ENCODE peak calls at places on chromosome 16, in four cellular contexts. E, V, Q and J are unnamed samples. For H3K9me3, the result is how much of the 10 kb centered on the place peaks cover.

GRCh38 chr16:80656731-80657150 is 115.9 kb downstream of the DYNLRB2 start:
- DNase-seq in E (no peak), V (no peak), Q (no peak), J (no peak)

GRCh38 chr16:47278571-47278970 is 134.8 kb upstream of the NETO2 start:
- DNase-seq in E (no peak), V (no peak), Q (no peak), J (no peak)

GRCh38 chr16:56649820-56650219 is 1.9 kb upstream of the MT1B start:
- DNase-seq in V (no peak), E (no peak), Q (no peak), J (no peak)

GRCh38 chr16:23836404-23837291 is 865 bp downstream of the PRKCB start:
- DNase-seq in E (peak), V (no peak), Q (no peak), J (peak)

GRCh38 chr16:86680137-86680536 is 101.8 kb downstream of the FOXL1 start:
- DNase-seq in Q (peak), E (no peak), V (no peak), J (no peak)

GRCh38 chr16:82580293-82580900 is 46.4 kb upstream of the CDH13 start:
- DNase-seq in V (no peak), E (no peak), Q (no peak), J (no peak)

GRCh38 chr16:75494696-75495601 is at the start of gene CHST6:
- DNase-seq in E (peak), V (no peak), Q (no peak), J (peak)

GRCh38 chr16:49484454-49484853 is 110.8 kb downstream of the C16orf78 start:
- DNase-seq in Q (no peak), V (peak), E (peak), J (peak)

GRCh38 chr16:53502331-53503269 is at the start of gene AKTIP:
- DNase-seq in E (peak), Q (peak), V (peak), J (peak)

GRCh38 chr16:3235856-3236669 is 1.1 kb upstream of the ZNF200 start:
- DNase-seq in E (peak), Q (no peak), V (no peak), J (peak)

GRCh38 chr16:31464348-31464769 is 5.1 kb downstream of the ARMC5 start:
- DNase-seq in Q (no peak), V (no peak), E (no peak), J (no peak)

GRCh38 chr16:67199011-67199807 is at the start of gene ELMO3:
- DNase-seq in E (peak), Q (no peak), V (no peak), J (peak)

GRCh38 chr16:66924527-66925321 is 611 bp downstream of the RRAD start:
- DNase-seq in V (no peak), Q (no peak), E (peak), J (peak)

GRCh38 chr16:49213594-49213993 is 68.0 kb downstream of the CBLN1 start:
- DNase-seq in E (no peak), Q (no peak), V (no peak), J (no peak)

GRCh38 chr16:15972046-15972868 is 22.8 kb downstream of the ABCC1 start:
- DNase-seq in Q (peak), E (no peak), V (no peak), J (no peak)

GRCh38 chr16:76226481-76226880 is 50.7 kb upstream of the CNTNAP4 start:
- DNase-seq in Q (no peak), E (no peak), V (no peak), J (no peak)

GRCh38 chr16:23871924-23872323 is 36.1 kb downstream of the PRKCB start:
- DNase-seq in V (peak), Q (no peak), E (no peak), J (no peak)

GRCh38 chr16:12061336-12062055 is 85.0 kb downstream of the SNX29 start:
- DNase-seq in E (no peak), V (no peak), Q (peak), J (no peak)

GRCh38 chr16:12060751-12061150 is 84.2 kb downstream of the SNX29 start:
- DNase-seq in Q (no peak), E (no peak), V (no peak), J (peak)

GRCh38 chr16:12062343-12063003 is 85.9 kb downstream of the SNX29 start:
- DNase-seq in V (peak), E (peak), Q (peak), J (peak)

GRCh38 chr16:12057276-12057675 is 80.7 kb downstream of the SNX29 start:
- DNase-seq in V (no peak), Q (peak), E (peak), J (no peak)

GRCh38 chr16:12059216-12059769 is 82.8 kb downstream of the SNX29 start:
- DNase-seq in Q (no peak), V (no peak), E (no peak), J (peak)
- H3K4me3 ChIP-seq in Q (no peak), V (no peak), E (no peak), J (no peak)

GRCh38 chr16:35574011-35574410 is 2114.6 kb downstream of the TP53TG3F start:
- DNase-seq in Q (no peak), E (no peak), V (no peak), J (no peak)
- H3K9me3 ChIP-seq in Q (under half), E (under half), V (under half), J (under half)

GRCh38 chr16:27269300-27270150 is 953 bp upstream of the NSMCE1 start:
- DNase-seq in E (no peak), Q (no peak), V (no peak), J (no peak)
- H3K27ac ChIP-seq in E (peak), Q (no peak), V (peak), J (no peak)

DNA sequence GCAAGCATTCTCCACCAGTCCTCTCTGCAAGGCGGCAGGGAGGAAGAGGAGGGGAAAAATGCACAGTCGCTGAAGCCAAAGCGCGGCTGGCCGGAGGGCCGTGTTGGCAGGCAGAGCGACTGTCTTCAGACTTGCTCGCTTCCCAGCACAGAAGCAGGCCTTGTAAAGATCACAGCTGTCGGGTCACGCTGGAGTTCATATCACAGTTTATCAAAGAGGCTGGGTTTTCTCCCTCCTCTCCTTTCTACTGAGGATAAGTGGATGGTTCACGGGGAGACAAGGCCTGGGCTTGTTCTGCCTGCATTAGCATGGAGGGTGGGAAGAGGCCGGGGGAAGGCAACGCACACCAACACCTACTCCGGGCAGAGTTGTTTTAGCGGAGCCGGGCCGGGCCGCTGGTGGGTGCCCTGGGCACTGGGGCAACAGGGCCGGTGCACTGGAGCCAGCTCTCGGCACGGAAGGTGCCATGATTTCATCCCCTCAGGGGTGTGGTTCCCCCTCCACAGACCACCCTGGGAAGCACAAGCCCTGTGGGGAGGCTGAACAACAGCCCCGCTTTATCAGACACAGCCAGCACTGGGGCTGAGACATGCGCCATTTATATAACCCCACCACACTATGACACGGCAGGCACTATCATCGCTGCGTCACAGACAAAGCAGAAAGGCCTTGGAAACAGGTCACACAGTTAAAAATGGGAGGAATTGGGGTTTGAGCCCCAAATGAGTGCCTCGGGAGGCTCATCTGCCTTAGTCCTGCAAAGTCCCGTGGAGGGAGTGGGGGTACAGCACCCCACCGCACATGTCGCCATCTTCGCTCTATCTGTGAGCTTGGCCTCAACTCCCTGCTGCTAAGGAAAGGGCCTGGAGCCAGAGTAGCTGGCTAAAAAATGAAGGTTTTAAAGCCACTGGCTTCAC is 40.3 kb upstream of the MTSS2 start:
- DNase-seq in Q (peak), V (no peak), E (peak), J (no peak)
- H3K4me3 ChIP-seq in Q (no peak), V (no peak), E (no peak), J (no peak)

GRCh38 chr16:78489072-78489471 is 389.6 kb downstream of the WWOX start:
- DNase-seq in V (no peak), Q (no peak), E (no peak), J (no peak)
- H3K9me3 ChIP-seq in V (under half), Q (under half), E (under half), J (under half)

DNA sequence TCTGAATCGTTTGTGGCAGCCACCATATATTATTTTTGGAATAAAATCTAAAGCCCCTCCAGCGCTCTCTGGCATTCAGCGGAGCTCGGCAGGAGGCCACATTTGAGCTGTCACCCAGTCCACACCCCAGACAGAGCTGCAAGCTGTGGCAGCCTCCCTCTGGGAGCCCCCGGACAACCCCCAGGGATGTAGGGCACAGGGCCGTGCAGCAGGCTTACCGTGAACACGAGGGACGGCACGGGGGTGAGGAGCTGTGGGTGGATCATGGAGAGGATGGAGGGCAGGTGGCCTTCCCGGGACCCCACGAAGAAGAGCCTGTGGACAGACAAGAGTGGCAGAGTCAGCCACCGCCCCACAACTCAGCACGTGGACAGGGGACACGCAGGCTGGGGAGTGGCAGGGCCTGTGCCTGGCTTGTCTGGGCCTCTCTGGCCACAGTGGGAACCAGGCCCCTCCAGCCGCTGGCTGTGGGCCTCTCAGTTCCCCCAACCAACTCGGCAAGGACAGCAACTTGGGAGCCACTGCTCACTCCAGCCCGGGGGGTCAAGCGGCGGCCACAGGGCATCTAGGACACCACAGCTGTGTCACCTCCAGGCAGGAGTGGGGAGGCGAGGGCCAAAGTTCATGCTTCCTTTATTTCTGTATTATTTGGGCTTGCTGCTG is 31.5 kb downstream of the SLC7A5 start:
- DNase-seq in E (no peak), V (no peak), Q (no peak), J (no peak)
- H3K27ac ChIP-seq in E (no peak), V (no peak), Q (no peak), J (no peak)

DNA sequence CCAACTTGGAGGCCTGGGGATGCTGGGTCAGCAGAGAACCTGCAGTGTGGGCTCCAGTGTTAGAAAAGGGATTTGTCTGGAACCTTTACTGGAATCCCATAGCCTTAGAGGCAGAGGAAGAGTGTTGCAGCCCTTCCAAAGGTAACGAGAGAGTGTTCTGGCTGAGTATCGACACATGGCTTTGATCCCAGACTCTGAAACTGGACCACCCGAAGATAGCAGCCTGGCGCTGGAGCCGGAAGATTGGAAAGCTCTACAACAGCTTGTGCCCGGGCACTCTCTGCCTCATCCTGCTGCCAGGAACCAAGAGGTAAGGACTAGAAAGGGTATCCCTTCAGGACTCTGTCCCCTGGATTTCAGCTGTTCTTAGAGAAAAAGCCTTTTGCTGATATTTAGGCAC is 39.7 kb downstream of the REXO5 start:
- DNase-seq in Q (no peak), V (no peak), E (no peak), J (no peak)
- H3K4me3 ChIP-seq in Q (no peak), V (no peak), E (no peak), J (no peak)

GRCh38 chr16:855471-855870 is 54.9 kb upstream of the GNG13 start:
- DNase-seq in E (no peak), Q (no peak), V (no peak), J (no peak)
- H3K9me3 ChIP-seq in E (under half), Q (under half), V (under half), J (under half)

DNA sequence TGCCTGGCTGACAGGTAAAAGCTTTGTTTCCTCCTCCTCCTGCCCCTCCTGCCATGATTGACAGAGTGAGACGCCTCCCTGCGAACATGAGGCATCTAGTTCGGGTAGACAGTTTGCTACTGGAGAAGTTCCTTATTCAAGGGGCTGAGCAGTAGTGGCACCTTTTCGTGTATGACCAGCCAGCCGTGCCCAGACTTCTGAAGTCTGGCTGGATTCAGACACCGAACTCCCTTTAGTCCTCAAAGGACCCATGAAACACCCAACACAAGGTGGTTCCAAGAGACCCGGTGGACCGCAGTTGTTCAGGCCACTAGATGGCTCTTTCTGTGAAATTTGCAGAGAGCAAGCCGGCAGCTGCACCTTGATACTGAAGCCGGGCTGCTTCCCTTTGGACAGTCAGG is 192.8 kb downstream of the XYLT1 start:
- DNase-seq in Q (peak), V (no peak), E (peak), J (no peak)
- H3K27ac ChIP-seq in Q (no peak), V (no peak), E (peak), J (no peak)

GRCh38 chr16:85004587-85005205 is 6.6 kb downstream of the ZDHHC7 start:
- DNase-seq in E (no peak), Q (peak), V (no peak), J (no peak)

GRCh38 chr16:85003076-85003475 is 8.3 kb downstream of the ZDHHC7 start:
- DNase-seq in Q (no peak), E (no peak), V (no peak), J (no peak)

GRCh38 chr16:85003723-85004586 is 7.4 kb downstream of the ZDHHC7 start:
- DNase-seq in V (no peak), Q (no peak), E (no peak), J (no peak)

GRCh38 chr16:85002099-85002541 is 9.2 kb downstream of the ZDHHC7 start:
- DNase-seq in E (no peak), Q (no peak), V (no peak), J (no peak)

DNA sequence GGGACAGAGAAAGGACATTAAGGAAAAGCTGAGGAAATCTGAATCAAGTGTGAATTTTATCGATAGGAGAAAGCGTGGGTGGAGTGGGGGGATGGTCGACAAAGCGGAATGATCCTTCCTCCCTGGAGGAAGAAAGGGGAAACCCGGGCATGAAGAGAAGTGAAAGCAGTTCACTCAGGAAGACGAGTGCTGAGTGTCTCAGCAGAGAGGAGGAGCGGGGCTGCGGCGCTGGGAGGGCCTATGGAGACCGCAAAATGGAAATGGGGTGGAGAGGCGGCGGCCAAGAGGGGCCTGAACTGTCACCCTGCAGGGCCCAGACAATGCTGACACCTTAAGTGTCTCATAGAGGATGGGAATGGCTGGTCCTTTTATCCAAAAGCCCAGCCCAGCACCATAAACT is 8.7 kb downstream of the ZDHHC7 start:
- DNase-seq in Q (no peak), V (no peak), E (peak), J (peak)
- H3K4me3 ChIP-seq in Q (no peak), V (no peak), E (no peak), J (peak)